ENCODE peak calls at places on chromosomes 2 and 18, in four cellular contexts. A, N, E and L are unnamed samples.

GRCh38 chr2:120935339-120936313 is 200.0 kb downstream of the GLI2 start:
- DNase-seq in N (no peak), A (no peak), E (peak), L (no peak)

GRCh38 chr18:77069931-77070330 is 62.7 kb downstream of the MBP start:
- DNase-seq in E (no peak), A (no peak), N (no peak), L (no peak)

GRCh38 chr2:28457237-28457636 is 38.6 kb upstream of the PLB1 start:
- DNase-seq in E (no peak), A (peak), N (no peak), L (no peak)

GRCh38 chr2:107932986-107933385 is 53.3 kb upstream of the SLC5A7 start:
- DNase-seq in E (no peak), N (no peak), A (no peak), L (no peak)

GRCh38 chr2:227509824-227510619 is 38.1 kb downstream of the AGFG1 start:
- DNase-seq in E (peak), N (peak), A (no peak), L (no peak)

GRCh38 chr2:120680136-120680761 is 55.4 kb upstream of the GLI2 start:
- DNase-seq in E (peak), A (peak), N (peak), L (no peak)

GRCh38 chr18:37900281-37900680 is 334.7 kb upstream of the CELF4 start:
- DNase-seq in N (no peak), A (no peak), E (no peak), L (no peak)

GRCh38 chr2:221293949-221294736 is 278.0 kb downstream of the EPHA4 start:
- DNase-seq in E (no peak), N (no peak), A (no peak), L (no peak)

GRCh38 chr2:85711578-85712060 is 17.5 kb downstream of the GNLY start:
- DNase-seq in E (no peak), N (no peak), A (no peak), L (no peak)

GRCh38 chr2:120692691-120693090 is 43.0 kb upstream of the GLI2 start:
- DNase-seq in E (no peak), N (no peak), A (no peak), L (no peak)

GRCh38 chr2:150532883-150533282 is 45.4 kb upstream of the RND3 start:
- DNase-seq in A (no peak), E (no peak), N (no peak), L (no peak)

GRCh38 chr2:48651127-48651526 is 33.5 kb downstream of the GTF2A1L start:
- DNase-seq in A (no peak), N (no peak), E (no peak), L (no peak)

GRCh38 chr2:152497481-152498052 is 162.6 kb downstream of the FMNL2 start:
- DNase-seq in N (peak), A (peak), E (peak), L (no peak)

GRCh38 chr2:241852116-241852980 is 6.3 kb downstream of the PDCD1 start:
- DNase-seq in N (no peak), E (no peak), A (no peak), L (no peak)

GRCh38 chr2:219119422-219120043 is 41.1 kb downstream of the NHEJ1 start:
- DNase-seq in N (peak), E (peak), A (peak), L (no peak)

GRCh38 chr2:234747032-234747431 is 204.8 kb upstream of the SH3BP4 start:
- DNase-seq in N (no peak), A (no peak), E (no peak), L (no peak)

GRCh38 chr2:26894136-26894535 is 46.2 kb downstream of the DPYSL5 start:
- DNase-seq in N (no peak), A (no peak), E (no peak), L (no peak)

GRCh38 chr2:160932960-160933359 is 227.3 kb upstream of the TANK start:
- DNase-seq in A (no peak), N (no peak), E (peak), L (no peak)

GRCh38 chr18:1663879-1664705 is 759.4 kb downstream of the ADCYAP1 start:
- DNase-seq in N (peak), A (peak), E (peak), L (peak)

GRCh38 chr2:68365087-68365486 is at the start of gene PLEK:
- DNase-seq in N (no peak), A (no peak), E (no peak), L (no peak)

GRCh38 chr2:234363011-234363487 is 133.8 kb downstream of the ARL4C start:
- DNase-seq in N (peak), A (no peak), E (peak), L (peak)

GRCh38 chr2:128036748-128037607 is 9.1 kb upstream of the SAP130 start:
- DNase-seq in E (no peak), A (no peak), N (no peak), L (no peak)

GRCh38 chr2:231227309-231228162 is 29.1 kb downstream of the ARMC9 start:
- DNase-seq in A (peak), E (peak), N (peak), L (peak)

GRCh38 chr2:223759569-223760430 is 77.6 kb downstream of the AP1S3 start:
- DNase-seq in E (peak), A (no peak), N (peak), L (peak)

GRCh38 chr2:223762853-223763252 is 74.5 kb downstream of the AP1S3 start:
- DNase-seq in E (peak), N (no peak), A (no peak), L (no peak)

GRCh38 chr2:223764796-223765195 is 72.6 kb downstream of the AP1S3 start:
- DNase-seq in E (no peak), A (no peak), N (no peak), L (no peak)

GRCh38 chr2:223758131-223758840 is 79.1 kb downstream of the AP1S3 start:
- DNase-seq in E (no peak), A (no peak), N (no peak), L (no peak)

GRCh38 chr2:223760838-223761502 is 76.4 kb downstream of the AP1S3 start:
- DNase-seq in E (peak), A (no peak), N (peak), L (peak)
- TF ChIP-seq REST in E (no peak), A (no peak), N (no peak), L (no peak)

DNA sequence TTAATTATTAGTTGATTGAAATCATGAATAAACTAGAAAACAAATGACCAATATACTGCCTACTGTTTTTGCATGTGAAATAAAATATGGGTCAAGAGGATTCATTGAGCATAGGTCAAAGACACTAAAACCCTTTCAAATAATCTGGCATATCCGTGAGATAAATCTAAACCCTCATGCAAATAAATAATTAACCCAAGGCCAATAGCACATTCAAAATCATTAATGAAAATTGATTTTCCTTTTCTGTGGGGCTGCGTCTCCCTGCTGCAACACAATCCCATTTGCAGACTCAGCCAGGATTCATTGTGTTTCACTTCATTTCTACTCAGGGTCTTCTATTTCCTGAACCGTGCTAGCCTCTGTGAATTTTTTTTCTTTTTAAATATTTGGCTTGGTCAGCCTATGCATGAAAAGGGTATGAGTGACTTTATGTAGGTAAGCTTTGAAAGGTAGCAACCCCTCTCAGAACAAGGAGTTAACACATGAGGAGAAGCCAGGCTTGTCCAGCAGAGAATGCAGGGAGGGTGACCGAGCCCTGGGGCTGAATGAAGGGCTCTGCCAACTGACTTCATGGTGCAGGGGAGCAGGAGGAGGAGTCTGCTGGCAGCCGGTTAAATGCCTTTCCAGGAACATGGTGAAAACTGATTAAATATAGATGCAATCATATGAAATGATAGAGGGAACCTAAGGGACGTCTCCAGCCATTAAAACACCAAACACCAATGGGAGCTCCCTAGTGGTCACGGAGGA is 10.3 kb upstream of the CTAGE1 start:
- DNase-seq in N (no peak), A (no peak), E (no peak), L (no peak)
- TF ChIP-seq TCF7L2 in N (no peak), A (no peak), E (no peak), L (no peak)

DNA sequence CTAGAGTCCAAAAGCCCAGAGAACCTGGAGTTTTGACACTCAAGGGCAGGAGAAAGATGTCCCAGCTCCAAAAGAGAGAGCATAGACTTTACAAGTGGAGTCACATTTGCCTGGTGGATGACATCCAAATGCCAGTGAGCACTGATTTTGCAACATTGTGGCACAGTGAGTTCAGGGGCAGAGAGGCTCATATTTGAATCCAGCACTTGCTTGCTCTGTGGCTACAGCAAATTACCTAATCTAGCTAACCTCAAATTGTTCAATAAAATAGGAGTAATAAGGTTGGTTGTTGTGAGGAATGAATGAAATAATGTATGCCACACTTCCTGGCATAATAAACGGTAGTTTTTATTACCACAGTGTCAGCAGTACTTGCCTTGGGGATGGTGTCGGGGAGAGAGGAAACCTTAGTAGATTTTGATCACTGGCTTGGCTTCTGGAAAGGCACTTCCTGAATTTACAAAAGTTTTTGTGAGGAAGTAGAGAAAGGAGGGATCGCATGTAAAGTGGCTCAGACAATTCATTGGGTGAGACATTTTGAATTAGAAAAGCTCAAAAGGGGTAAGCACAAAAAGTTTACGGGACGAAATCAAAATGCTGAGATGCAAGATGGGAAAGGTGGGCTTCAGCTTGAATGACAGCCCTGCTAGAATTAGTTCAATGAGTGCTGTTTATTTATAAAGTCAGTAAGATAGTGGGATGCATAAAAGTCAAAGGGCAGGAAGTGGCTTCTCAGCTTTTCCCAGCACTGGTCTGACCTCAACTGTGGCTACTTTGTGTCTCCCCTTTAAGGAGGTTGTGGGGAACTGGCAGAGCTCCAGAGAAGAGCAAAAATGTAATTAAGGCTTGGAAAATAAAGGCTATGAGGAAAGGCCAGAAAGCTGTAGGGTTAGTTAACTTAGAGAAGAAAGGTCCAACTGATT is 69.3 kb upstream of the CD28 start:
- DNase-seq in E (no peak), A (no peak), N (no peak), L (no peak)
- TF ChIP-seq REST in E (no peak), A (no peak), N (no peak), L (no peak)

GRCh38 chr2:174711206-174711605 is 53.1 kb downstream of the CHRNA1 start:
- DNase-seq in N (no peak), E (no peak), A (no peak), L (no peak)
- TF ChIP-seq TCF7L2 in N (no peak), E (no peak), A (no peak), L (no peak)

GRCh38 chr2:137005173-137005572 is 239.8 kb downstream of the THSD7B start:
- DNase-seq in E (no peak), A (no peak), N (no peak), L (no peak)
- TF ChIP-seq REST in E (no peak), A (no peak), N (no peak), L (no peak)

DNA sequence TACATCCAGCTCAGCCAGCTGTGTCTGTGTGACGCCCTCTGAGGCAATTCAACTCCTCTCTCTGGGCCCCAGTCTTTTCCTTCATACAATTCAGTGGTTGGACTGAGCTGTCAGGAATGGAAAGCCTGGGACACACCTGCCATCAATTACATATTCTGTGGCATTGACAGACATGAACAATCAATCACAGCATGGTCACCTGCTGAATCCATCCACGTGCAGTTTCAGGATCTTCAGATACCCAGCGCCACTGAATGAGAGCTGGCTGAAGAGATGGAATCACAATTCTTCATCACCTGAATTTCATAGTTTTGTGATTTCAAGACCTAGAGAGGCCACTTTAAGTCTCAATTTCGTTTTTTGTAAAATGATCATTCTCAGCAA is 5.1 kb downstream of the ADRA2B start:
- DNase-seq in A (no peak), N (no peak), E (no peak), L (no peak)
- TF ChIP-seq TCF7L2 in A (no peak), N (no peak), E (no peak), L (no peak)

GRCh38 chr2:172182624-172183023 is 79.9 kb upstream of the DLX2 start:
- DNase-seq in N (no peak), A (no peak), E (no peak), L (no peak)
- TF ChIP-seq REST in N (no peak), A (no peak), E (no peak), L (no peak)

GRCh38 chr2:30677861-30678385 is 129.3 kb downstream of the CAPN13 start:
- DNase-seq in A (no peak), E (no peak), N (no peak), L (no peak)

GRCh38 chr2:30677231-30677630 is 130.0 kb downstream of the CAPN13 start:
- DNase-seq in A (no peak), E (no peak), N (no peak), L (no peak)

GRCh38 chr2:30678410-30679137 is 128.7 kb downstream of the CAPN13 start:
- DNase-seq in N (no peak), A (no peak), E (no peak), L (no peak)

GRCh38 chr2:30673127-30673526 is 134.1 kb downstream of the CAPN13 start:
- DNase-seq in E (no peak), N (no peak), A (no peak), L (no peak)

DNA sequence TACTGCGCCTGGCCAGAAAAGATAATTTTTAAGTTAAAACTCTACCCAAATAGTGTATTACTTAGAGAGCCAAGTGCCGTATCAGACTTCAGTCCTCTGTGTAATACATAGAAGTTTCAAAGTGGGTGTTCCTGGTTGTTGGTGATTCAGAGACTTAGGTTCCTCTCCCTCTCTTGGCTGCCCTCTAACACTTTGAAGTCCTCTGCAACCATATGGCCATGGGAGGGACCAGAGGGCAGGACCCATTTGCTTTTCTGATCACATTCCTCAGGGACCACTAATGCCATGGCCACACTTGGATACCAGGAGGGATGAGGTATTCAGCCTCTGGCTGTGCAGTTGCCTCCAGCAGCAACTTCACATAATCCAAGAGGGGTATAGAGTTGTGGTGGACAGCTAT is 131.5 kb downstream of the CAPN13 start:
- DNase-seq in E (no peak), N (no peak), A (no peak), L (no peak)
- TF ChIP-seq TCF7L2 in E (no peak), N (no peak), A (no peak), L (no peak)